ENCODE peak calls at places on chromosomes 3 and 15, in nine cellular contexts. W, D, C, A, B, K, P, S and T are unnamed samples.

GRCh38 chr3:13746385-13746784 is 133.5 kb downstream of the WNT7A start:
- DNase-seq in P (peak), A (no peak), B (no peak), W (no peak), S (no peak), D (no peak), K (no peak), C (no peak), T (no peak)

GRCh38 chr3:114446605-114447004 is 152.8 kb downstream of the TIGIT start:
- DNase-seq in P (no peak), A (no peak), B (no peak), S (no peak), D (no peak), C (no peak), W (peak), K (peak), T (no peak)

GRCh38 chr15:100042558-100042957 is 299.2 kb downstream of the ADAMTS17 start:
- DNase-seq in D (no peak), S (no peak), P (no peak), K (no peak), B (no peak), W (no peak), C (no peak), A (no peak), T (no peak)

GRCh38 chr3:119745942-119746341 is 36.0 kb upstream of the NR1I2 start:
- DNase-seq in C (no peak), B (no peak), S (no peak), K (no peak), P (no peak), D (no peak), A (no peak), W (no peak), T (no peak)

GRCh38 chr3:172135766-172136729 is 96.7 kb downstream of the FNDC3B start:
- DNase-seq in S (peak), K (peak), W (no peak), P (no peak), C (no peak), D (no peak), A (no peak), B (no peak), T (no peak)

GRCh38 chr15:90994059-90994416 is 297 bp downstream of the PRC1 start:
- DNase-seq in P (no peak), W (peak), D (no peak), K (no peak), A (no peak), S (no peak), B (no peak), C (peak), T (peak)

GRCh38 chr3:130705501-130705900 is 41.1 kb downstream of the PIK3R4 start:
- DNase-seq in B (no peak), P (no peak), S (no peak), C (no peak), A (no peak), K (no peak), W (no peak), D (no peak), T (no peak)

GRCh38 chr15:80977627-80978036 is 12.0 kb downstream of the MESD start:
- DNase-seq in B (peak), C (peak), W (peak), P (peak), A (no peak), D (peak), S (peak), K (peak), T (peak)

GRCh38 chr3:11362600-11362999 is 90.4 kb downstream of the ATG7 start:
- DNase-seq in S (no peak), W (no peak), A (no peak), D (no peak), K (peak), C (no peak), P (no peak), B (no peak), T (no peak)

GRCh38 chr3:123295901-123296250 is 94.1 kb downstream of the SEC22A start:
- DNase-seq in K (no peak), W (peak), S (no peak), D (no peak), P (no peak), C (no peak), A (no peak), B (no peak), T (no peak)

GRCh38 chr3:197019021-197019420 is 10.6 kb downstream of the MELTF start:
- DNase-seq in A (no peak), C (no peak), B (no peak), D (no peak), S (peak), P (no peak), W (peak), K (no peak), T (no peak)

GRCh38 chr3:40337136-40338108 is 27.9 kb downstream of the EIF1B start:
- DNase-seq in W (no peak), B (no peak), D (no peak), P (no peak), S (no peak), A (no peak), C (no peak), K (no peak), T (no peak)

GRCh38 chr3:140904521-140904920 is 37.1 kb upstream of the SLC25A36 start:
- DNase-seq in K (no peak), B (no peak), C (no peak), P (no peak), A (no peak), D (no peak), S (no peak), W (no peak), T (peak)

GRCh38 chr3:49004352-49005297 is 2.6 kb upstream of the WDR6 start:
- DNase-seq in D (no peak), B (no peak), K (no peak), W (no peak), C (peak), S (no peak), P (no peak), A (no peak), T (peak)

GRCh38 chr3:123818921-123819429 is 65.2 kb downstream of the MYLK start:
- DNase-seq in D (no peak), S (no peak), P (no peak), K (peak), B (no peak), W (no peak), C (no peak), A (no peak), T (no peak)

GRCh38 chr3:24235121-24235520 is 259.5 kb downstream of the THRB start:
- DNase-seq in S (no peak), K (no peak), B (no peak), C (no peak), P (no peak), D (no peak), W (no peak), A (no peak), T (peak)